ENCODE peak calls at places on chromosomes 12 and 14, in eight cellular contexts. C is heart left ventricle, O is brain microvascular endothelial cell, U is fibroblast of lung, B is iPS DF 6.9, K is breast epithelium, F is dorsolateral prefrontal cortex, Z is PC-9. D is an unnamed sample.

GRCh38 chr12:6047249-6048227 is 76.9 kb downstream of the VWF start:
- DNase-seq in F (peak; percentile 5), C (no peak), O (peak; percentile 84), U (peak; percentile 80), B (no peak), K (no peak), Z (no peak), D (no peak)

GRCh38 chr12:97404549-97404948 is 58.1 kb upstream of the RMST start:
- DNase-seq in C (no peak), U (peak; percentile 11), O (peak; percentile 0), F (no peak), B (peak; percentile 60), K (no peak), Z (peak; percentile 10), D (no peak)

GRCh38 chr12:2834581-2835491 is at the start of gene NRIP2:
- DNase-seq in K (no peak), Z (no peak), O (peak; percentile 32), C (peak; percentile 54), F (peak; percentile 81), B (no peak), U (peak; percentile 86), D (peak; percentile 75)

GRCh38 chr14:49853572-49854375 is 1.2 kb upstream of the NEMF start:
- DNase-seq in O (peak; percentile 89), B (no peak), K (peak; percentile 54), F (peak; percentile 59), U (peak; percentile 86), Z (peak; percentile 80), C (peak; percentile 79), D (peak; percentile 27)

GRCh38 chr14:106318700-106319099 is 792.3 kb downstream of the TMEM121 start:
- DNase-seq in Z (no peak), F (no peak), K (no peak), B (no peak), C (no peak), U (no peak), O (no peak), D (no peak)

GRCh38 chr12:6471992-6472366 is 1.5 kb upstream of the VAMP1 start:
- DNase-seq in U (no peak), Z (no peak), K (no peak), F (no peak), O (no peak), B (no peak), C (no peak), D (no peak)

GRCh38 chr12:131912526-131913274 is 16.4 kb upstream of the PUS1 start:
- DNase-seq in C (peak; percentile 93), U (peak; percentile 75), O (peak; percentile 81), K (no peak), F (no peak), B (no peak), Z (peak; percentile 74), D (no peak)

GRCh38 chr14:53214384-53214783 is 61.3 kb upstream of the DDHD1 start:
- DNase-seq in C (no peak), Z (no peak), O (no peak), K (no peak), B (no peak), U (no peak), F (no peak), D (no peak)

GRCh38 chr12:101501410-101502045 is 26.4 kb downstream of the SPIC start:
- DNase-seq in O (no peak), K (no peak), B (no peak), Z (no peak), U (peak; percentile 92), F (no peak), C (no peak), D (no peak)

GRCh38 chr12:53759261-53759660 is 7.5 kb upstream of the CISTR start:
- DNase-seq in F (no peak), O (no peak), Z (no peak), C (no peak), B (no peak), K (no peak), U (no peak), D (no peak)

GRCh38 chr12:100356646-100357223 is at the start of gene SLC17A8:
- DNase-seq in K (no peak), O (no peak), F (no peak), U (no peak), Z (no peak), C (no peak), B (no peak), D (no peak)

GRCh38 chr14:87014854-87015253 is 978.1 kb downstream of the GALC start:
- DNase-seq in C (no peak), Z (no peak), K (no peak), F (no peak), B (no peak), O (no peak), U (no peak), D (no peak)

GRCh38 chr12:93106910-93107309 is 177.8 kb upstream of the EEA1 start:
- DNase-seq in B (no peak), K (no peak), C (no peak), O (no peak), Z (no peak), U (no peak), F (no peak), D (no peak)

GRCh38 chr14:26597136-26598080 is at the start of gene NOVA1:
- DNase-seq in C (peak; percentile 53), U (peak; percentile 20), F (no peak), Z (no peak), O (peak; percentile 1), B (no peak), K (peak; percentile 55), D (peak; percentile 81)

GRCh38 chr14:61139006-61139599 is 142.0 kb downstream of the TMEM30B start:
- DNase-seq in F (no peak), K (no peak), C (no peak), Z (no peak), U (no peak), B (no peak), O (no peak), D (no peak)

GRCh38 chr12:123900898-123901376 is 71.7 kb downstream of the CCDC92 start:
- DNase-seq in U (no peak), F (no peak), K (no peak), C (no peak), Z (no peak), B (no peak), O (no peak), D (no peak)

GRCh38 chr12:109968801-109969200 is 27.4 kb downstream of the GIT2 start:
- DNase-seq in U (no peak), B (no peak), K (no peak), Z (peak; percentile 10), F (no peak), O (no peak), C (no peak), D (no peak)

GRCh38 chr12:109963743-109964429 is 32.3 kb downstream of the GIT2 start:
- DNase-seq in O (peak; percentile 48), F (no peak), B (no peak), K (no peak), Z (no peak), U (peak; percentile 60), C (no peak), D (no peak)

GRCh38 chr12:109966531-109966930 is 29.6 kb downstream of the GIT2 start:
- DNase-seq in Z (no peak), C (no peak), K (no peak), U (no peak), O (no peak), F (no peak), B (no peak), D (no peak)

GRCh38 chr12:109968032-109968420 is 28.1 kb downstream of the GIT2 start:
- DNase-seq in O (no peak), B (no peak), K (no peak), F (no peak), C (no peak), Z (no peak), U (no peak), D (no peak)

DNA sequence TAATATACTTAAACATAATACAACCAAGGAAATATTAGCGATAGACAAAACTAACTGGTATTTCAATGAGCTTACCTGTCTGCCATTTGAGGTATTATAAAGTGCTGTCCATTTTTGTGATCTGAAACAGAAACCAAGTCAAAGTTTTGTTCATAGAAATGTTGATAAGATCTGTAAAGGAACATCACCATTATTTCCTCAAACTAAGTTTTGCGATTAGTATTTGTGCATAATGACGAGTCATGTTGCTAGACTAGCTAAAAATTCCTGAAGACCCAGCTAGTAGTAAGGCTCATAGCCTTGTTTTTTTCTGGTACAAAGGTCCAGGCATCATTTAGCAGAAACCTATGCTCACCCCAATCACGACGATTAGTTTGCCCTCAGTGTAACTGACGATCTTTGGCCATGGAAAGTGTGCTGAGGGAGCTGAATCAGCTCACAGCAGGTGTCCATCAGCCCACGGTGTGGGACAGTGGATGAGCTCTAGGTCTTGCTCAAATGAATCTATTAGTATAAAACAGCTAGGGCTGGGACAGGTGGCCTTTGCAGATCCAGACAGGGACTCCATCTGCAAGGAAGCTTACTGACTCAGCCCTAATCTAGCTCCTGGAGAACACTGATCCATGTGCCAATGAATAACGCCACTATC is 28.7 kb downstream of the GIT2 start:
- DNase-seq in U (no peak), F (no peak), O (no peak), Z (peak; percentile 7), C (no peak), K (no peak), B (no peak), D (no peak)
- H3K27ac ChIP-seq in U (no peak overlapping the region), F (no peak overlapping the region), O (no peak overlapping the region), Z (peak overlapping the region; percentile 53), C (no peak overlapping the region), K (no peak overlapping the region), B (no peak overlapping the region), D (no peak overlapping the region)

GRCh38 chr12:62744551-62744950 is 190.4 kb downstream of the PPM1H start:
- DNase-seq in C (peak; percentile 68), K (no peak), U (no peak), Z (no peak), O (peak; percentile 44), B (no peak), F (no peak), D (no peak)
- H3K27ac ChIP-seq in C (peak overlapping the region; percentile 4), K (no peak overlapping the region), U (no peak overlapping the region), Z (no peak overlapping the region), O (peak overlapping the region; percentile 54), B (no peak overlapping the region), F (no peak overlapping the region), D (no peak overlapping the region)

GRCh38 chr14:90625445-90625844 is 190.8 kb downstream of the TTC7B start:
- DNase-seq in K (no peak), U (no peak), F (no peak), C (no peak), B (no peak), O (no peak), Z (no peak), D (no peak)

GRCh38 chr14:90626550-90626949 is 189.7 kb downstream of the TTC7B start:
- DNase-seq in B (no peak), U (no peak), F (no peak), Z (no peak), O (no peak), K (no peak), C (no peak), D (no peak)

GRCh38 chr14:90624732-90625444 is 191.3 kb downstream of the TTC7B start:
- DNase-seq in O (no peak), U (peak; percentile 40), K (no peak), B (no peak), Z (peak; percentile 6), F (no peak), C (no peak), D (peak; percentile 59)

GRCh38 chr14:90621205-90621600 is 195.0 kb downstream of the TTC7B start:
- DNase-seq in K (no peak), F (no peak), Z (no peak), O (no peak), C (no peak), B (no peak), U (no peak), D (no peak)

GRCh38 chr14:90624228-90624627 is 192.0 kb downstream of the TTC7B start:
- DNase-seq in Z (peak; percentile 55), B (no peak), U (no peak), K (peak; percentile 57), F (no peak), O (no peak), C (peak; percentile 73), D (no peak)
- H3K27ac ChIP-seq in Z (no peak overlapping the region), B (no peak overlapping the region), U (no peak overlapping the region), K (no peak overlapping the region), F (no peak overlapping the region), O (peak overlapping the region; percentile 18), C (no peak overlapping the region), D (no peak overlapping the region)

GRCh38 chr12:57150400-57150799 is 3.0 kb upstream of the LRP1-AS start:
- DNase-seq in Z (no peak), B (no peak), F (no peak), U (no peak), K (no peak), C (no peak), O (no peak), D (no peak)
- H3K27ac ChIP-seq in Z (no peak overlapping the region), B (no peak overlapping the region), F (peak overlapping the region; percentile 81), U (peak overlapping the region; percentile 44), K (peak overlapping the region; percentile 77), C (peak overlapping the region; percentile 92), O (no peak overlapping the region), D (peak overlapping the region; percentile 74)

D was measured in substantia nigra.